ENCODE peak calls at places on chromosomes 2 and 18, in ten cellular contexts. Z is renal cortical epithelial cell, V is GM20000, U is GM03348, G is endothelial cell, J is T-helper 1 cell, W is activated T-cell treated with anti-CD3 and anti-CD28 coated beads for 4 hours, Y is posterior cingulate gyrus, D is T-helper 9 cell, T is AG08396. R is an unnamed sample.

GRCh38 chr2:38315707-38316333 is 61.3 kb downstream of the ATL2 start:
- DNase-seq in J (no peak), Y (no peak), T (peak), D (no peak), W (no peak), G (peak), V (peak), U (peak), Z (peak), R (no peak)

GRCh38 chr2:165818920-165819319 is 24.9 kb upstream of the GALNT3 start:
- DNase-seq in G (no peak), J (no peak), V (no peak), D (no peak), Z (no peak), T (no peak), W (no peak), U (no peak), Y (no peak), R (no peak)

GRCh38 chr2:74617123-74617522 is 31.0 kb downstream of the M1AP start:
- DNase-seq in J (no peak), D (no peak), G (no peak), Y (no peak), T (no peak), W (no peak), V (no peak), U (no peak), Z (no peak), R (no peak)

GRCh38 chr18:60676807-60677206 is 304.2 kb upstream of the MC4R start:
- DNase-seq in G (no peak), V (no peak), D (no peak), T (no peak), U (no peak), W (no peak), Z (no peak), Y (no peak), J (no peak), R (no peak)

GRCh38 chr2:84792856-84793522 is 87.9 kb downstream of the TRABD2A start:
- DNase-seq in V (no peak), G (no peak), T (no peak), W (no peak), D (no peak), U (no peak), J (no peak), Z (no peak), Y (no peak), R (no peak)

GRCh38 chr18:13450289-13451207 is 232.0 kb downstream of the LDLRAD4 start:
- DNase-seq in D (no peak), Y (no peak), V (peak), J (no peak), Z (no peak), T (no peak), W (no peak), U (no peak), G (no peak), R (no peak)

GRCh38 chr2:191441761-191442160 is 196.6 kb downstream of the MYO1B start:
- DNase-seq in V (no peak), Z (no peak), Y (no peak), U (peak), J (no peak), D (no peak), T (peak), W (no peak), G (no peak), R (no peak)

GRCh38 chr2:201235865-201236811 is 24.2 kb upstream of the CASP8 start:
- DNase-seq in U (peak), G (peak), Z (peak), T (peak), Y (no peak), J (peak), D (peak), W (peak), V (peak), R (peak)

GRCh38 chr18:8798996-8799395 is 93.6 kb downstream of the MTCL1 start:
- DNase-seq in U (peak), D (no peak), J (no peak), Z (no peak), T (no peak), Y (no peak), G (no peak), V (no peak), W (no peak), R (no peak)

GRCh38 chr2:225616372-225616771 is 216.9 kb downstream of the NYAP2 start:
- DNase-seq in D (no peak), U (no peak), Z (no peak), Y (no peak), J (no peak), G (no peak), W (no peak), V (no peak), T (no peak), R (no peak)

GRCh38 chr2:157843935-157844334 is 32.2 kb downstream of the ACVR1 start:
- DNase-seq in Z (no peak), W (no peak), G (no peak), D (no peak), V (no peak), U (no peak), J (no peak), Y (no peak), T (no peak), R (no peak)